ENCODE peak calls at places on chromosome 11, in ten cellular contexts. One of them, this sample, is unnamed.

GRCh38 chr11:106304274-106304673 is 226.8 kb downstream of the AASDHPPT start:
- DNase-seq in cardiac muscle cell: no peak
- DNase-seq in CD8-positive, alpha-beta memory T cell: no peak
- DNase-seq in heart right ventricle: no peak
- DNase-seq in HCT116: no peak
- DNase-seq in endodermal cell: no peak
- DNase-seq in mesenchymal stem cell: peak; percentile 63
- DNase-seq in Peyer's patch: no peak
- DNase-seq in transverse colon: no peak
- DNase-seq in AG04450: peak; percentile 23
- DNase-seq in this sample: no peak

GRCh38 chr11:67411785-67412152 is 3.7 kb upstream of the CARNS1 start:
- DNase-seq in cardiac muscle cell: no peak
- DNase-seq in CD8-positive, alpha-beta memory T cell: no peak
- DNase-seq in heart right ventricle: no peak
- DNase-seq in HCT116: no peak
- DNase-seq in endodermal cell: no peak
- DNase-seq in mesenchymal stem cell: no peak
- DNase-seq in Peyer's patch: no peak
- DNase-seq in transverse colon: no peak
- DNase-seq in AG04450: no peak
- DNase-seq in this sample: no peak

GRCh38 chr11:13861411-13861810 is 101.1 kb upstream of the SPON1 start:
- DNase-seq in cardiac muscle cell: no peak
- DNase-seq in CD8-positive, alpha-beta memory T cell: no peak
- DNase-seq in heart right ventricle: no peak
- DNase-seq in HCT116: no peak
- DNase-seq in endodermal cell: peak; percentile 24
- DNase-seq in mesenchymal stem cell: no peak
- DNase-seq in Peyer's patch: no peak
- DNase-seq in transverse colon: no peak
- DNase-seq in AG04450: no peak
- DNase-seq in this sample: no peak

GRCh38 chr11:77598195-77598594 is 8.4 kb downstream of the AQP11 start:
- DNase-seq in cardiac muscle cell: no peak
- DNase-seq in CD8-positive, alpha-beta memory T cell: no peak
- DNase-seq in heart right ventricle: no peak
- DNase-seq in HCT116: no peak
- DNase-seq in endodermal cell: no peak
- DNase-seq in mesenchymal stem cell: no peak
- DNase-seq in Peyer's patch: no peak
- DNase-seq in transverse colon: no peak
- DNase-seq in AG04450: no peak
- DNase-seq in this sample: no peak

GRCh38 chr11:57513911-57514537 is 1.5 kb downstream of the SLC43A1 start:
- DNase-seq in cardiac muscle cell: peak; percentile 56
- DNase-seq in CD8-positive, alpha-beta memory T cell: no peak
- DNase-seq in heart right ventricle: peak; percentile 56
- DNase-seq in HCT116: no peak
- DNase-seq in endodermal cell: peak; percentile 87
- DNase-seq in mesenchymal stem cell: peak; percentile 39
- DNase-seq in Peyer's patch: peak; percentile 66
- DNase-seq in transverse colon: peak; percentile 53
- DNase-seq in AG04450: no peak
- DNase-seq in this sample: no peak

GRCh38 chr11:16604784-16605439 is 133.5 kb upstream of the C11orf58 start:
- DNase-seq in cardiac muscle cell: peak; percentile 72
- DNase-seq in CD8-positive, alpha-beta memory T cell: no peak
- DNase-seq in heart right ventricle: peak; percentile 67
- DNase-seq in HCT116: no peak
- DNase-seq in endodermal cell: peak; percentile 80
- DNase-seq in mesenchymal stem cell: peak; percentile 57
- DNase-seq in Peyer's patch: peak; percentile 71
- DNase-seq in transverse colon: peak; percentile 59
- DNase-seq in AG04450: no peak
- DNase-seq in this sample: no peak

GRCh38 chr11:33017478-33017877 is 1.8 kb downstream of the DEPDC7 start:
- DNase-seq in cardiac muscle cell: no peak
- DNase-seq in CD8-positive, alpha-beta memory T cell: no peak
- DNase-seq in heart right ventricle: no peak
- DNase-seq in HCT116: no peak
- DNase-seq in endodermal cell: no peak
- DNase-seq in mesenchymal stem cell: no peak
- DNase-seq in Peyer's patch: no peak
- DNase-seq in transverse colon: no peak
- DNase-seq in AG04450: no peak
- DNase-seq in this sample: no peak

GRCh38 chr11:62926669-62927455 is 5.7 kb upstream of the CHRM1 start:
- DNase-seq in cardiac muscle cell: no peak
- DNase-seq in CD8-positive, alpha-beta memory T cell: no peak
- DNase-seq in heart right ventricle: no peak
- DNase-seq in HCT116: no peak
- DNase-seq in endodermal cell: peak; percentile 62
- DNase-seq in mesenchymal stem cell: no peak
- DNase-seq in Peyer's patch: peak; percentile 25
- DNase-seq in transverse colon: no peak
- DNase-seq in AG04450: no peak
- DNase-seq in this sample: no peak

GRCh38 chr11:42093541-42093940 is 634.1 kb upstream of the LRRC4C start:
- DNase-seq in cardiac muscle cell: no peak
- DNase-seq in CD8-positive, alpha-beta memory T cell: no peak
- DNase-seq in heart right ventricle: no peak
- DNase-seq in HCT116: no peak
- DNase-seq in endodermal cell: no peak
- DNase-seq in mesenchymal stem cell: no peak
- DNase-seq in Peyer's patch: no peak
- DNase-seq in transverse colon: no peak
- DNase-seq in AG04450: no peak
- DNase-seq in this sample: no peak

DNA sequence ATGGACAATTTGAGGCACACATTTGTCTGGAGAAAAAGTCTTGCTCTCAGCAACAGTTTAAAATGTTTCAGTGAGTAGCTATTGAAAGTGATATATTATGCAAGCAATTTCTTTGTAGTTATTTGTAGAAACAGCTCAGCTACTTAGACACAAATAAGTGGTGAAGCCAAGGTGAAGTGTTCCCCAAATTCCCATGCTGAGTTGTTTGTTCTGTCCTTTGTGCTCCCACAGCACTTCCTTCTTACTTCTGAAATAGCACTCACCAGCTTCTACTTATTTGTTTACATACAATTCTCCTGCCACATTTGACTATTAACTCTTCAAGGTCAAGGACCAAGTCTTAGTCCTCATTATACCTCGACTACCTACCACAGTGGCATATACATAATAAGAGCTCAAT is 638.6 kb upstream of the LRRC4C start:
- DNase-seq in cardiac muscle cell: no peak
- DNase-seq in CD8-positive, alpha-beta memory T cell: no peak
- DNase-seq in heart right ventricle: no peak
- DNase-seq in HCT116: no peak
- DNase-seq in endodermal cell: no peak
- DNase-seq in mesenchymal stem cell: no peak
- DNase-seq in Peyer's patch: no peak
- DNase-seq in transverse colon: no peak
- DNase-seq in AG04450: no peak
- DNase-seq in this sample: no peak
- H3K9me3 ChIP-seq in cardiac muscle cell: no peaks in the 10 kb centered on the region
- H3K9me3 ChIP-seq in CD8-positive, alpha-beta memory T cell: no peaks in the 10 kb centered on the region
- H3K9me3 ChIP-seq in heart right ventricle: no peaks in the 10 kb centered on the region
- H3K9me3 ChIP-seq in HCT116: peaks cover 7% of the 10 kb centered on the region
- H3K9me3 ChIP-seq in endodermal cell: peaks cover 25% of the 10 kb centered on the region
- H3K9me3 ChIP-seq in mesenchymal stem cell: no peaks in the 10 kb centered on the region
- H3K9me3 ChIP-seq in Peyer's patch: no peaks in the 10 kb centered on the region
- H3K9me3 ChIP-seq in transverse colon: no peaks in the 10 kb centered on the region
- H3K9me3 ChIP-seq in AG04450: no peaks in the 10 kb centered on the region
- H3K9me3 ChIP-seq in this sample: peaks cover 4% of the 10 kb centered on the region

DNA sequence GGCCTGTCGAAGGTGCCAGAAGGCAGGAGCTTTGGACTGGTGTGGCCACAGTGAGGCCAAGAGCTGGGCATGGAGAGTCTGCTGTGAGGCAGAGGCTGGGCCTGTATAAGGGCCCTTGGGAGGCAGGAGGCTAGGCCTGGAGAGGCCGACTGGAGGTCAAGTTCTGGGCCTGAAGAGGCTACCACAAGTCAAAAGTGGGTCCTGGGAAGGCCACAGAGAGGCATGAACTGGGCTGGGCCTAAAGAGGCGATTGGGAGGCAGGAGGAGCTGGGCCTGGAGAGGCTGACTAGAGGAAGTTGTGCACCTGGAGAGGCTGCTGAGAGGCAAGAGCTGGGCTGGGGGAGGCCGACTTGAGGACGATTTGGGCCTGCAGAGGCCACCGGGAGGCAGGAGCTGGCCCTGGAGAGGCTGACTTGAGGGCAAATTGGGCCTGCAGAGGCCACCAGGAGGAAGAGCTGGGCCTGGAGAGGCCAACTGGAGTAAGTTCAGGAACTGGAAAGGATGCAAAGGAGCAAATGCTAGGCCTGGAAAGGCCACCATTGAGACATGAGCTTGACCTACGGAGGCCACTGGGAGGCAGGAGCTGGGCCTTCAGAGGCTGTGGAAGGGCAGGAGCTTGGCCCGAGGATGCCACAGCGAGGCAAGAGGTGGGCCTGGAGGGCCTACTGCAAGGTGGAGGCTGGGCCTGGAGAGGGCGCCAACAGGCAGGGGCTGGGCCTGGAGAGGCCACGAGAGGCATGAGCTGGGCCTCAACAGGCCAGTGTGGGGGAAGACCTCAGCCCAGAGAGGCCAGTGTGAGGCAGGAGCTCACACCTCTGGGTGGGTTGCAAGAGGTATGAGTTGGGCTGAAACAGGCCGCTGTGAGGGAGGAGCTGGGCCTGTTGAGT is 39.8 kb downstream of the OR4C45 start:
- DNase-seq in cardiac muscle cell: no peak
- DNase-seq in CD8-positive, alpha-beta memory T cell: no peak
- DNase-seq in heart right ventricle: no peak
- DNase-seq in HCT116: no peak
- DNase-seq in endodermal cell: no peak
- DNase-seq in mesenchymal stem cell: no peak
- DNase-seq in Peyer's patch: no peak
- DNase-seq in transverse colon: no peak
- DNase-seq in AG04450: no peak
- DNase-seq in this sample: no peak
- H3K9me3 ChIP-seq in cardiac muscle cell: no peaks in the 10 kb centered on the region
- H3K9me3 ChIP-seq in CD8-positive, alpha-beta memory T cell: no peaks in the 10 kb centered on the region
- H3K9me3 ChIP-seq in heart right ventricle: no peaks in the 10 kb centered on the region
- H3K9me3 ChIP-seq in HCT116: no peaks in the 10 kb centered on the region
- H3K9me3 ChIP-seq in endodermal cell: peaks cover 50% of the 10 kb centered on the region
- H3K9me3 ChIP-seq in mesenchymal stem cell: no peaks in the 10 kb centered on the region
- H3K9me3 ChIP-seq in Peyer's patch: peaks cover 31% of the 10 kb centered on the region
- H3K9me3 ChIP-seq in transverse colon: peaks cover 13% of the 10 kb centered on the region
- H3K9me3 ChIP-seq in AG04450: peaks cover 72% of the 10 kb centered on the region
- H3K9me3 ChIP-seq in this sample: no peaks in the 10 kb centered on the region

GRCh38 chr11:134439181-134439580 is 27.1 kb upstream of the B3GAT1 start:
- DNase-seq in cardiac muscle cell: no peak
- DNase-seq in CD8-positive, alpha-beta memory T cell: no peak
- DNase-seq in heart right ventricle: no peak
- DNase-seq in HCT116: no peak
- DNase-seq in endodermal cell: no peak
- DNase-seq in mesenchymal stem cell: no peak
- DNase-seq in Peyer's patch: peak; percentile 50
- DNase-seq in transverse colon: peak; percentile 19
- DNase-seq in AG04450: no peak
- DNase-seq in this sample: no peak

GRCh38 chr11:134443246-134443645 is 31.2 kb upstream of the B3GAT1 start:
- DNase-seq in cardiac muscle cell: no peak
- DNase-seq in CD8-positive, alpha-beta memory T cell: no peak
- DNase-seq in heart right ventricle: no peak
- DNase-seq in HCT116: no peak
- DNase-seq in endodermal cell: no peak
- DNase-seq in mesenchymal stem cell: no peak
- DNase-seq in Peyer's patch: no peak
- DNase-seq in transverse colon: no peak
- DNase-seq in AG04450: no peak
- DNase-seq in this sample: no peak

GRCh38 chr11:134442246-134442645 is 30.2 kb upstream of the B3GAT1 start:
- DNase-seq in cardiac muscle cell: no peak
- DNase-seq in CD8-positive, alpha-beta memory T cell: no peak
- DNase-seq in heart right ventricle: no peak
- DNase-seq in HCT116: no peak
- DNase-seq in endodermal cell: no peak
- DNase-seq in mesenchymal stem cell: no peak
- DNase-seq in Peyer's patch: no peak
- DNase-seq in transverse colon: no peak
- DNase-seq in AG04450: no peak
- DNase-seq in this sample: no peak

GRCh38 chr11:134440851-134441645 is 29.0 kb upstream of the B3GAT1 start:
- DNase-seq in cardiac muscle cell: no peak
- DNase-seq in CD8-positive, alpha-beta memory T cell: no peak
- DNase-seq in heart right ventricle: no peak
- DNase-seq in HCT116: no peak
- DNase-seq in endodermal cell: no peak
- DNase-seq in mesenchymal stem cell: no peak
- DNase-seq in Peyer's patch: no peak
- DNase-seq in transverse colon: no peak
- DNase-seq in AG04450: no peak
- DNase-seq in this sample: no peak

GRCh38 chr11:134441706-134442105 is 29.7 kb upstream of the B3GAT1 start:
- DNase-seq in cardiac muscle cell: no peak
- DNase-seq in CD8-positive, alpha-beta memory T cell: no peak
- DNase-seq in heart right ventricle: no peak
- DNase-seq in HCT116: no peak
- DNase-seq in endodermal cell: no peak
- DNase-seq in mesenchymal stem cell: no peak
- DNase-seq in Peyer's patch: no peak
- DNase-seq in transverse colon: no peak
- DNase-seq in AG04450: no peak
- DNase-seq in this sample: no peak
- H3K9me3 ChIP-seq in cardiac muscle cell: no peaks in the 10 kb centered on the region
- H3K9me3 ChIP-seq in CD8-positive, alpha-beta memory T cell: no peaks in the 10 kb centered on the region
- H3K9me3 ChIP-seq in heart right ventricle: no peaks in the 10 kb centered on the region
- H3K9me3 ChIP-seq in HCT116: no peaks in the 10 kb centered on the region
- H3K9me3 ChIP-seq in endodermal cell: no peaks in the 10 kb centered on the region
- H3K9me3 ChIP-seq in mesenchymal stem cell: peaks cover 6% of the 10 kb centered on the region
- H3K9me3 ChIP-seq in Peyer's patch: no peaks in the 10 kb centered on the region
- H3K9me3 ChIP-seq in transverse colon: no peaks in the 10 kb centered on the region
- H3K9me3 ChIP-seq in AG04450: peaks cover 76% of the 10 kb centered on the region
- H3K9me3 ChIP-seq in this sample: no peaks in the 10 kb centered on the region

DNA sequence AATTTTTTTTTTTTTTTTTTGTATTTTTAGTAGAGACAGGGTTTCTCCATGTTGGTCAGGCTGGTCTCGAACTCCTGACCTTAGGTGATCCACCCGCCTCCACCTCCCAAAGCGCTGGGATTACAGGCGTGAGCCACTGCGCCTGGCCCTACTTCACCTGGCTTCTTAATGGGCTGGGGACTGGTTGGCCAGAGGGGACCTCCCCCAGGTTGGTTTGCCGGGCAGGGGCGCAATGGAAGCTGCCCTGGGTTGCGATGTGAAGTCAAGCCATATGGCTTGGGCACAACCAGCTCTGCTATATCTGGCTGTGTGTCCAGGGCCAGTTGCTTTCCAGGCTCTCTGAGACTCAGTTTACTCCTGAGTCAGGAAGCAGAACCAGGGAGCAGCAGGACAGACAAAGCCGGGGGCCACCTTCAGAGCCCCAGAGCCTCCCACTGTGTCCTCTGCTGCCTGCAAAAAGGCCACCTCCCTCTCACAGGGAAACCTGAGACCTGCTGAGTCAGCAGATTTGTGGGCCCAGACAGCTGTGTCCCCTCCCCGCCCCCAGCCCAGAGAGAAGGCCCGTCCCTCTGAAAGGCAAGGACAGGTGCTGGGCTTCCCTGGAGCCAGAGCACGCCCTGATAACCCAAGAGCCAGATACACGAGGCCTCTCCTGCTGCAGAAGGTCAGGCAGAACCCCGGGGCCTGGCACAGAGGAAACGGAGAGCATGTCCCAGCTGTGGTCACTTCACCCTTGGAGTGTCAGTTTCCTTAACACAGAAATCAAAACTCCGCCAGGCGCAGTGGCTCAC is 29.2 kb upstream of the DAGLA start:
- DNase-seq in cardiac muscle cell: peak; percentile 55
- DNase-seq in CD8-positive, alpha-beta memory T cell: no peak
- DNase-seq in heart right ventricle: no peak
- DNase-seq in HCT116: no peak
- DNase-seq in endodermal cell: peak; percentile 80
- DNase-seq in mesenchymal stem cell: no peak
- DNase-seq in Peyer's patch: no peak
- DNase-seq in transverse colon: peak; percentile 63
- DNase-seq in AG04450: no peak
- DNase-seq in this sample: no peak
- H3K9me3 ChIP-seq in cardiac muscle cell: no peaks in the 10 kb centered on the region
- H3K9me3 ChIP-seq in CD8-positive, alpha-beta memory T cell: no peaks in the 10 kb centered on the region
- H3K9me3 ChIP-seq in heart right ventricle: no peaks in the 10 kb centered on the region
- H3K9me3 ChIP-seq in HCT116: no peaks in the 10 kb centered on the region
- H3K9me3 ChIP-seq in endodermal cell: no peaks in the 10 kb centered on the region
- H3K9me3 ChIP-seq in mesenchymal stem cell: no peaks in the 10 kb centered on the region
- H3K9me3 ChIP-seq in Peyer's patch: no peaks in the 10 kb centered on the region
- H3K9me3 ChIP-seq in transverse colon: no peaks in the 10 kb centered on the region
- H3K9me3 ChIP-seq in AG04450: no peaks in the 10 kb centered on the region
- H3K9me3 ChIP-seq in this sample: no peaks in the 10 kb centered on the region

This sample was measured in T-helper 17 cell.